ENCODE peak calls at places on chromosomes 5 and 9, in nine cellular contexts. H is stimulated activated CD4-positive, alpha-beta T cell treated with anti-CD3 and anti-CD28 coated beads, Interleukin-12 subunit alpha, Interleukin-12 subunit beta, amount 100 ng/mL, for 48 hours; G is omental fat pad; M is RPMI8226; F is HTR-8/SVneo; K is HT-29; B is PC-3; Z is KBM-7; X is mesothelial cell of epicardium. C is an unnamed sample.

GRCh38 chr9:120394058-120394669 is 185.8 kb downstream of the CDK5RAP2 start:
- DNase-seq in B (peak; percentile 90), G (no peak), M (no peak), H (peak; percentile 38), X (no peak), Z (peak; percentile 53), K (no peak), F (peak; percentile 75), C (no peak)

GRCh38 chr5:152532714-152533113 is 127.6 kb upstream of the NMUR2 start:
- DNase-seq in F (peak; percentile 41), X (no peak), Z (peak; percentile 32), H (no peak), K (peak; percentile 70), G (no peak), M (peak; percentile 51), B (peak; percentile 75), C (no peak)

GRCh38 chr9:31677415-31677814 is 707.0 kb upstream of the ACO1 start:
- DNase-seq in M (no peak), G (no peak), F (no peak), X (no peak), B (no peak), H (no peak), Z (no peak), K (no peak), C (no peak)

GRCh38 chr9:129570450-129571297 is 50.2 kb downstream of the C9orf50 start:
- DNase-seq in X (no peak), M (peak; percentile 65), B (peak; percentile 80), G (peak; percentile 42), Z (peak; percentile 63), F (peak; percentile 47), H (no peak), K (peak; percentile 30), C (no peak)

GRCh38 chr9:69470186-69470977 is 145.4 kb downstream of the ENTREP1 start:
- DNase-seq in G (no peak), K (peak; percentile 85), B (no peak), X (no peak), F (no peak), M (no peak), Z (no peak), H (no peak), C (no peak)

GRCh38 chr9:137447722-137448568 is 6.8 kb upstream of the ENTPD8 start:
- DNase-seq in M (no peak), K (no peak), X (no peak), B (no peak), H (no peak), F (no peak), Z (no peak), G (no peak), C (peak; percentile 62)

GRCh38 chr9:32508728-32509127 is 17.3 kb downstream of the RIGI start:
- DNase-seq in H (no peak), G (no peak), B (no peak), F (no peak), K (no peak), X (no peak), M (no peak), Z (no peak), C (no peak)

GRCh38 chr5:111194053-111194452 is 30.1 kb upstream of the CAMK4 start:
- DNase-seq in F (no peak), B (no peak), G (no peak), M (no peak), K (no peak), H (no peak), X (no peak), Z (no peak), C (no peak)

GRCh38 chr9:75238311-75238976 is 150.1 kb downstream of the OSTF1 start:
- DNase-seq in M (peak; percentile 71), X (no peak), G (no peak), F (peak; percentile 46), K (peak; percentile 86), Z (peak; percentile 70), H (peak; percentile 50), B (peak; percentile 80), C (no peak)

GRCh38 chr9:117775576-117775975 is 71.4 kb downstream of the TLR4 start:
- DNase-seq in H (no peak), M (no peak), Z (no peak), K (no peak), B (no peak), G (no peak), F (no peak), X (no peak), C (no peak)

GRCh38 chr5:80054682-80055081 is 19.5 kb downstream of the THBS4 start:
- DNase-seq in H (no peak), K (no peak), F (no peak), X (no peak), B (peak; percentile 14), M (no peak), Z (no peak), G (no peak), C (no peak)

GRCh38 chr5:31413030-31413812 is 118.7 kb downstream of the DROSHA start:
- DNase-seq in M (no peak), Z (no peak), B (no peak), K (no peak), G (no peak), X (no peak), F (no peak), H (no peak), C (no peak)

GRCh38 chr9:128215491-128216404 is 12.6 kb downstream of the DNM1 start:
- DNase-seq in M (no peak), Z (no peak), H (no peak), F (no peak), X (no peak), B (no peak), G (no peak), K (no peak), C (no peak)

C was measured in Right ventricle myocardium inferior.